ENCODE peak calls at places on chromosomes 4 and X, in nine cellular contexts. A, Q, T, E, C, W, P, U and I are unnamed samples.

GRCh38 chr4:173647902-173648301 is 117.9 kb upstream of the HAND2 start:
- DNase-seq in A (no peak), Q (no peak), T (no peak), E (no peak), C (no peak), W (no peak), P (no peak), U (no peak), I (no peak)

GRCh38 chr4:184911310-184911709 is 85.5 kb upstream of the ACSL1 start:
- DNase-seq in A (no peak), Q (no peak), T (peak; percentile 91), E (no peak), C (no peak), W (no peak), P (peak; percentile 14), U (no peak), I (peak; percentile 96)

GRCh38 chr4:125789018-125789417 is 474.3 kb downstream of the FAT4 start:
- DNase-seq in A (no peak), Q (peak; percentile 6), T (no peak), E (no peak), C (no peak), W (no peak), P (no peak), U (no peak), I (no peak)

GRCh38 chr4:176467011-176467410 is 147.2 kb downstream of the SPCS3 start:
- DNase-seq in A (no peak), Q (peak; percentile 41), T (no peak), E (no peak), C (no peak), W (no peak), P (no peak), U (no peak), I (no peak)

GRCh38 chr4:89906787-89907521 is 12.3 kb downstream of the MMRN1 start:
- DNase-seq in A (no peak), Q (no peak), T (peak; percentile 13), E (no peak), C (no peak), W (no peak), P (no peak), U (no peak), I (peak; percentile 7)

GRCh38 chr4:41072021-41072777 is 142.1 kb downstream of the APBB2 start:
- DNase-seq in A (no peak), Q (no peak), T (no peak), E (no peak), C (no peak), W (no peak), P (no peak), U (no peak), I (no peak)

GRCh38 chr4:1377606-1378261 is 28.5 kb downstream of the NKX1-1 start:
- DNase-seq in A (no peak), Q (no peak), T (no peak), E (no peak), C (no peak), W (no peak), P (no peak), U (peak; percentile 7), I (no peak)

GRCh38 chrX:154485150-154486051 is 1.0 kb downstream of the UBL4A start:
- DNase-seq in A (no peak), Q (no peak), T (no peak), E (no peak), C (no peak), W (no peak), P (no peak), U (no peak), I (no peak)

GRCh38 chrX:100829730-100830129 is 9.5 kb downstream of the CSTF2 start:
- DNase-seq in A (no peak), Q (no peak), T (peak; percentile 73), E (no peak), C (no peak), W (no peak), P (peak; percentile 57), U (no peak), I (peak; percentile 73)

GRCh38 chr4:157025898-157026297 is 50.1 kb upstream of the GLRB start:
- DNase-seq in A (no peak), Q (no peak), T (no peak), E (no peak), C (no peak), W (no peak), P (no peak), U (no peak), I (no peak)